ENCODE peak calls at places on chromosomes 2 and 18, in seven cellular contexts. J is K562, S is HCT116, H is SK-N-SH, L is H1, P is T47D, R is HepG2. N is an unnamed sample.

GRCh38 chr2:128685841-128686497 is 367.3 kb upstream of the HS6ST1 start:
- DNase-seq in S (no peak), R (no peak), L (no peak), P (no peak), J (no peak), H (no peak), N (no peak)

GRCh38 chr2:158912765-158913164 is 55.7 kb upstream of the TANC1 start:
- DNase-seq in H (no peak), L (no peak), J (no peak), P (no peak), S (no peak), R (no peak), N (no peak)

GRCh38 chr18:6729247-6730091 is at the start of gene ARHGAP28:
- DNase-seq in P (no peak), L (peak; percentile 83), R (no peak), S (no peak), H (peak; percentile 89), J (peak; percentile 88), N (no peak)

GRCh38 chr2:71939588-71940535 is 207.8 kb downstream of the CYP26B1 start:
- DNase-seq in R (no peak), H (no peak), L (peak; percentile 33), S (no peak), J (no peak), P (no peak), N (no peak)

GRCh38 chr18:49212819-49213218 is 247.6 kb downstream of the DYM start:
- DNase-seq in H (no peak), R (no peak), J (no peak), P (no peak), L (no peak), S (no peak), N (no peak)

GRCh38 chr18:3304832-3305231 is 42.9 kb downstream of the MYL12B start:
- DNase-seq in L (no peak), J (no peak), R (no peak), S (no peak), P (no peak), H (no peak), N (no peak)

GRCh38 chr2:109239720-109240119 is 110.7 kb downstream of the SH3RF3 start:
- DNase-seq in R (no peak), S (no peak), P (no peak), J (no peak), L (no peak), H (no peak), N (no peak)

GRCh38 chr2:175063741-175064140 is 58.6 kb upstream of the CHN1 start:
- DNase-seq in L (no peak), H (no peak), R (peak; percentile 45), J (no peak), S (no peak), P (no peak), N (no peak)

GRCh38 chr2:28393115-28393836 is 618 bp downstream of the FOSL2 start:
- DNase-seq in J (peak; percentile 70), L (peak; percentile 63), R (no peak), P (peak; percentile 67), S (no peak), H (peak; percentile 80), N (no peak)

GRCh38 chr2:159399716-159400525 is 113.4 kb upstream of the WDSUB1 start:
- DNase-seq in P (peak; percentile 35), R (no peak), H (no peak), J (no peak), L (no peak), S (no peak), N (no peak)

GRCh38 chr2:222248818-222249217 is 50.0 kb downstream of the PAX3 start:
- DNase-seq in J (no peak), S (no peak), R (no peak), L (no peak), H (no peak), P (no peak), N (no peak)

GRCh38 chr2:109325570-109325969 is 196.6 kb downstream of the SH3RF3 start:
- DNase-seq in P (no peak), H (no peak), R (no peak), S (no peak), J (no peak), L (no peak), N (no peak)

GRCh38 chr2:7333189-7333588 is 416.0 kb downstream of the RNF144A start:
- DNase-seq in J (no peak), R (no peak), L (no peak), H (no peak), P (no peak), S (no peak), N (no peak)

GRCh38 chr2:227503433-227504406 is 31.8 kb downstream of the AGFG1 start:
- DNase-seq in P (no peak), R (peak; percentile 50), H (no peak), J (peak; percentile 31), S (peak; percentile 84), L (no peak), N (no peak)

GRCh38 chr2:12169060-12169406 is 422.6 kb downstream of the LPIN1 start:
- DNase-seq in L (no peak), J (no peak), H (no peak), R (no peak), P (no peak), S (no peak), N (no peak)

GRCh38 chr2:12169721-12170120 is 423.3 kb downstream of the LPIN1 start:
- DNase-seq in J (no peak), R (no peak), L (no peak), S (no peak), P (no peak), H (no peak), N (no peak)

GRCh38 chr2:12170151-12170550 is 423.7 kb downstream of the LPIN1 start:
- DNase-seq in J (no peak), H (no peak), L (no peak), P (no peak), S (no peak), R (no peak), N (no peak)

GRCh38 chr2:12168354-12169059 is 422.1 kb downstream of the LPIN1 start:
- DNase-seq in J (no peak), H (no peak), R (no peak), S (no peak), P (peak; percentile 17), L (no peak), N (no peak)

GRCh38 chr2:12167525-12168317 is 421.3 kb downstream of the LPIN1 start:
- DNase-seq in L (peak; percentile 58), P (no peak), R (peak; percentile 60), H (peak; percentile 46), J (no peak), S (no peak), N (no peak)
- TF ChIP-seq JUND in L (no peak), P (no peak), R (no peak), H (no peak), J (no peak), S (no peak), N (no peak)

GRCh38 chr18:45621068-45621511 is 5.8 kb downstream of the SLC14A2 start:
- DNase-seq in S (peak; percentile 28), P (peak; percentile 48), L (peak; percentile 56), R (peak; percentile 14), H (peak; percentile 74), J (peak; percentile 69), N (no peak)
- TF ChIP-seq JUND in S (no peak), P (no peak), L (no peak), R (no peak), H (no peak), J (no peak), N (no peak)

GRCh38 chr2:242041816-242042215 is 172.3 kb downstream of the RTP5 start:
- DNase-seq in S (no peak), P (no peak), L (no peak), H (no peak), R (no peak), J (no peak), N (no peak)

GRCh38 chr2:242046184-242046826 is 176.8 kb downstream of the RTP5 start:
- DNase-seq in R (no peak), J (no peak), P (no peak), S (no peak), H (peak; percentile 72), L (no peak), N (no peak)

GRCh38 chr2:242040681-242041080 is 171.2 kb downstream of the RTP5 start:
- DNase-seq in P (no peak), L (no peak), R (no peak), S (no peak), H (no peak), J (no peak), N (no peak)

GRCh38 chr2:242044206-242044590 is 174.7 kb downstream of the RTP5 start:
- DNase-seq in L (no peak), S (no peak), J (no peak), H (no peak), P (no peak), R (no peak), N (no peak)

DNA sequence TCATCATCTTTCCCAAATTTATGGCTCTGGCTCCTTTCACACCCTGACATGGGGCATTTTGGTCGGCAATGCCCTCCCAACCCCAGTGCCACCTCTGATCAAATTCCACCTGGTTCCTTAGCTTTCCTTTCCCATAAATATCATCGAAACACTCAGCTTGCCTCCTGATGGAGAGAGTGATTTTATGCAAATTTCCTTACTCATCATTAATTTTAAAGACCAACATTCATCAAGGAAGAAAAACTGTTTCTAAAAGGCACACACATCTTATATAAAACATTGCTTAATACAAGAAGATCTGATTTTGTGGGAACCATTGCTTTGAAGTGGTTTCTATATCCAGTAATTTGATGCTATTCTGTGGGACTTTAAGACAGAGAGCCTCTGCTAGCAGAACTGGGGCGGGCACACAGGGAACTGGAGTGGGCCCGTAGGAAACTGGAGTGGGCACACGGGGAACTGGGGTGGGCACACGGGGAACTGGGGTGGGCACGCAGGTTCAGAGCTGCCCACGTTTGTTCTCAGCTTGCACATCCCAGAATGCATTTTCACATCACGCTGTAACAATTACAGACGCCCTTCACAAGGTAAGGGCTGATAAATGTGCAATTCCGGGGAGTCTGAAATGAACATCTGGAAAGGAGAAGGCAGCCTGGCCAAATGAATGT is 174.1 kb downstream of the RTP5 start:
- DNase-seq in S (no peak), J (no peak), H (no peak), L (no peak), P (no peak), R (no peak), N (no peak)
- TF ChIP-seq JUND in S (no peak), J (no peak), H (no peak), L (no peak), P (no peak), R (no peak), N (no peak)

GRCh38 chr2:161763153-161763552 is 138.9 kb downstream of the SLC4A10 start:
- DNase-seq in H (no peak), J (no peak), R (no peak), L (no peak), P (no peak), S (no peak), N (no peak)

GRCh38 chr2:161766334-161766733 is 142.1 kb downstream of the SLC4A10 start:
- DNase-seq in J (no peak), R (peak; percentile 59), S (no peak), P (no peak), L (no peak), H (no peak), N (no peak)

GRCh38 chr2:161761160-161761559 is 136.9 kb downstream of the SLC4A10 start:
- DNase-seq in R (no peak), H (no peak), P (peak; percentile 76), J (no peak), S (no peak), L (no peak), N (no peak)
- TF ChIP-seq JUND in R (no peak), H (no peak), P (no peak), J (no peak), S (no peak), L (no peak), N (no peak)

GRCh38 chr2:21256006-21256405 is 132.2 kb downstream of the TDRD15 start:
- DNase-seq in J (no peak), R (no peak), L (no peak), P (no peak), H (no peak), S (no peak), N (peak; percentile 51)
- TF ChIP-seq JUND in J (no peak), R (no peak), L (no peak), P (no peak), H (no peak), S (no peak), N (no peak)

N was measured in GM12878.